ENCODE peak calls at places on chromosomes 1 and 21, in eight cellular contexts. D is esophagus squamous epithelium, A is endothelial cell, X is PC-9, B is cardiac fibroblast, E is fibroblast of pulmonary artery, R is lung, N is A673. F is an unnamed sample.

GRCh38 chr1:159943908-159944622 is 1.3 kb downstream of the IGSF9 start:
- DNase-seq in D (no peak), A (no peak), X (no peak), B (no peak), E (no peak), R (no peak), N (no peak), F (no peak)

GRCh38 chr1:71658295-71658694 is 577.5 kb upstream of the ZRANB2 start:
- DNase-seq in D (no peak), A (no peak), X (no peak), B (peak; percentile 77), E (peak; percentile 34), R (no peak), N (no peak), F (no peak)

GRCh38 chr1:154936416-154937050 is at the start of gene PMVK:
- DNase-seq in D (peak; percentile 86), A (peak; percentile 86), X (peak; percentile 95), B (peak; percentile 98), E (peak; percentile 97), R (peak; percentile 96), N (peak; percentile 97), F (peak; percentile 97)

GRCh38 chr1:232922475-232922874 is 27.9 kb upstream of the NTPCR start:
- DNase-seq in D (no peak), A (no peak), X (no peak), B (peak; percentile 34), E (no peak), R (no peak), N (peak; percentile 32), F (no peak)

GRCh38 chr1:192954705-192955265 is 104.4 kb downstream of the UCHL5 start:
- DNase-seq in D (no peak), A (no peak), X (no peak), B (peak; percentile 37), E (peak; percentile 53), R (peak; percentile 36), N (no peak), F (no peak)

GRCh38 chr1:20375563-20375962 is 84.9 kb downstream of the VWA5B1 start:
- DNase-seq in D (no peak), A (no peak), X (peak; percentile 49), B (no peak), E (no peak), R (no peak), N (no peak), F (peak; percentile 41)

GRCh38 chr21:21177353-21177986 is 179.3 kb downstream of the NCAM2 start:
- DNase-seq in D (no peak), A (no peak), X (no peak), B (no peak), E (no peak), R (no peak), N (no peak), F (no peak)

GRCh38 chr1:89065077-89065868 is at the start of gene GBP1:
- DNase-seq in D (no peak), A (no peak), X (no peak), B (peak; percentile 89), E (peak; percentile 94), R (no peak), N (peak; percentile 47), F (no peak)

GRCh38 chr21:45549670-45550463 is 7.6 kb upstream of the SLC19A1 start:
- DNase-seq in D (no peak), A (no peak), X (no peak), B (no peak), E (no peak), R (no peak), N (no peak), F (no peak)

GRCh38 chr1:202302166-202302565 is 39.6 kb downstream of the UBE2T start:
- DNase-seq in D (no peak), A (no peak), X (no peak), B (no peak), E (no peak), R (no peak), N (no peak), F (no peak)

DNA sequence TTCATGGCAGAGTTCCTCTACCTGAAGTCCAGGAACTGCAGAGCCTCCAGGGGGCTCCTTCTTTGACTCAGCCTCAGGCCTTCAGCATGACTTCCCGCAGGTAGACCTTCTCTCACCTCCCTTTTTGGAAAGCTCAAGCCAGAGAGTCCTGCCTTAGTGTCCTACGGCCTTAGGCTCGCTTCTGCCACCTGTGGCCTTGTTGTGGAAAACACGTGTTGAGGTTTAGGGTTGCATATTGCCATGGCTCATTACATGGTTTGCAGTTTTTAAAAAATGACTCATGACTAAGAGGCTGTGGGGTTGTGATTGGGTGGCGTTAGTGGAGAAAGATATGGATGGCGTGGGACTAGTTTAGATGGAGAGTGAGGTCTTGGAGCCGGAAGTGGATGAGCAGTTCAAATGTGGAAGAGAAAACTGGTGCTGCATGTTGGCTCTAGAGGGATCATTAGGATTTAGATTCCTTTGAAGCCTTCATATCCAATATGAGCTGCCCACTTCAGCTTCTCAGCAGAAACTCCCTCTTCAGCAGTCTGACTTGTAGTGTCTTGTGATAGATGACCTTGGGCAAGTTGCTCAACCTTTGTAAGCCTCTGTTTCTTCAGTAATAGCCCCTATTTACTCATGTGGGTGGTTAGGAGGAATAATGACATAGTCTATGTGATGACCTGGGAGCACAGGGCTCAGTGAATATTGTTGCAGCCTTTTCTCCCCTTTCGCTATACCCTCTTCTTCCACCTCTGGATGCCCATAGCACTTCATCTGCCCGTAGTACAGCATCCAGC is 6.5 kb upstream of the FGGY start:
- DNase-seq in D (no peak), A (peak; percentile 30), X (peak; percentile 40), B (peak; percentile 52), E (peak; percentile 64), R (peak; percentile 51), N (peak; percentile 53), F (no peak)
- TF ChIP-seq CTCF in D (peak; percentile 17), A (no peak), X (peak; percentile 39), B (peak; percentile 52), E (peak; percentile 40), R (peak; percentile 8), N (peak; percentile 62), F (peak; percentile 70)

DNA sequence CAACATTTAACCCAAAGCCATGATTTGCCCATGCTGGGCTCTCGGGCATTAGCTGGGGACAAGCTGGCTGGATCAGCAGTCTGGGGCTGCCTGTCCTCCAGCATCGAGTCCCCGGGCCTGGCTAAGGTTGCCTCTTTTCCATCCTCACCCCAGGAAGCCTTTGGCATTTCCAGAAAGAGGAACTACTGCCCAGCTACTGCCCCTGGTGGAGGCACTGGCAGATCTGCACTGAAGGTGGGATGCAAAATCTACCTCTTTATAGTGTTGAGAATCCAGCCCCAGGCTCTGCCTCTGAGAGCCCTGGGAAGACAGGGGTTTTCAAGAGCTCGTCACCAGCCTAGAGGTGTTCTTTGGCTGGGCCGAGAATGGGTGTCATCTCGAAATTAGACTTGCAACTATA is 635.9 kb downstream of the MATN1 start:
- DNase-seq in D (no peak), A (peak; percentile 41), X (peak; percentile 6), B (no peak), E (no peak), R (no peak), N (peak; percentile 47), F (no peak)
- TF ChIP-seq CTCF in D (no peak), A (peak; percentile 18), X (no peak), B (no peak), E (peak; percentile 34), R (no peak), N (peak; percentile 53), F (peak; percentile 64)

GRCh38 chr1:4060850-4061249 is 160.8 kb upstream of the C1orf174 start:
- DNase-seq in D (no peak), A (no peak), X (no peak), B (no peak), E (no peak), R (no peak), N (no peak), F (no peak)
- TF ChIP-seq CTCF in D (no peak), A (no peak), X (no peak), B (no peak), E (no peak), R (no peak), N (no peak), F (no peak)

DNA sequence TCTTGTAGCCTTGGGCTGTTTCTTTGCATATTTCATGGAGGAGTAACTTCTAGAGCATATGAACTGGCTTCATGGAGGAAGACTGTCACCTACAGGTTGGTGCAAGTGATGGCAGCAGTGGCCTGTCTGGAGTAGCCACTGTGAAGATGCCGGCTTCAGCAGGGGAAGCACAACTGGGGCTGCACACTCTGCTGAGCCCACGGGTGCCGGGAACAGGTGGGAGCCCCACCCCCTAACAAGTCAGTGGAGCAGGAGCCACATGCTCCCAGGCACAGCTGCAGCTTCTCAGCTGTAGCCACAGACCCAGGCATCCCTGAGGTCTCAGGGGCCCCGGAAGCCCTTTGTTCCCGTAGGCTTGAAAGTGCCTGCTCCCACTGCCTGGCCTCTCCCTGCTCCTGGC is 43.2 kb upstream of the C1orf185 start:
- DNase-seq in D (no peak), A (no peak), X (no peak), B (peak; percentile 29), E (peak; percentile 39), R (no peak), N (peak; percentile 37), F (no peak)
- TF ChIP-seq CTCF in D (no peak), A (no peak), X (peak; percentile 65), B (peak; percentile 48), E (peak; percentile 38), R (peak; percentile 15), N (peak; percentile 53), F (peak; percentile 64)

GRCh38 chr1:8228253-8228652 is 89.7 kb upstream of the SLC45A1 start:
- DNase-seq in D (no peak), A (no peak), X (no peak), B (no peak), E (no peak), R (no peak), N (no peak), F (no peak)
- TF ChIP-seq CTCF in D (no peak), A (no peak), X (no peak), B (no peak), E (no peak), R (no peak), N (no peak), F (no peak)

GRCh38 chr1:245858683-245859509 is 648.2 kb downstream of the SMYD3 start:
- DNase-seq in D (no peak), A (no peak), X (no peak), B (peak; percentile 66), E (peak; percentile 53), R (no peak), N (peak; percentile 9), F (no peak)
- TF ChIP-seq CTCF in D (no peak), A (no peak), X (no peak), B (peak; percentile 41), E (peak; percentile 50), R (no peak), N (peak; percentile 36), F (peak; percentile 77)

GRCh38 chr1:9322845-9323244 is 30.2 kb downstream of the SPSB1 start:
- DNase-seq in D (no peak), A (no peak), X (no peak), B (no peak), E (no peak), R (no peak), N (no peak), F (no peak)
- TF ChIP-seq CTCF in D (no peak), A (no peak), X (no peak), B (no peak), E (no peak), R (no peak), N (no peak), F (no peak)

GRCh38 chr1:10520952-10521351 is 46.2 kb downstream of the PEX14 start:
- DNase-seq in D (no peak), A (no peak), X (no peak), B (no peak), E (no peak), R (no peak), N (no peak), F (no peak)
- TF ChIP-seq CTCF in D (no peak), A (no peak), X (no peak), B (no peak), E (no peak), R (no peak), N (no peak), F (no peak)

F was measured in chondrocyte.